ENCODE peak calls at places on chromosome 2, in ten cellular contexts. B, P, K, N, C, V, U, X, R and W are unnamed samples.

GRCh38 chr2:3778016-3778415 is 74.6 kb downstream of the DCDC2C start:
- DNase-seq in V (no peak), N (no peak), C (no peak), B (no peak), K (no peak), P (no peak), X (no peak), R (no peak), U (no peak), W (no peak)

GRCh38 chr2:164841719-164842623 is at the start of gene COBLL1:
- DNase-seq in P (peak), C (peak), X (peak), U (peak), K (peak), V (peak), R (peak), N (peak), B (peak), W (peak)

GRCh38 chr2:128930101-128930500 is 611.4 kb upstream of the HS6ST1 start:
- DNase-seq in U (no peak), N (no peak), B (no peak), R (no peak), C (no peak), P (no peak), V (no peak), K (no peak), X (no peak), W (no peak)

GRCh38 chr2:101330253-101330921 is 21.9 kb upstream of the RNF149 start:
- DNase-seq in B (no peak), K (peak), P (no peak), R (peak), C (no peak), X (no peak), N (peak), U (peak), V (no peak), W (peak)

GRCh38 chr2:241895732-241896641 is 26.5 kb downstream of the RTP5 start:
- DNase-seq in U (peak), C (no peak), K (peak), N (peak), B (no peak), V (no peak), X (peak), R (no peak), P (peak), W (no peak)

GRCh38 chr2:112547333-112547732 is 5.1 kb downstream of the POLR1B start:
- DNase-seq in X (no peak), K (no peak), V (no peak), P (peak), U (peak), R (no peak), B (peak), N (peak), C (no peak), W (no peak)

GRCh38 chr2:238498188-238498587 is 71.5 kb downstream of the ASB1 start:
- DNase-seq in B (no peak), N (no peak), K (peak), X (no peak), U (no peak), R (no peak), C (no peak), V (no peak), P (no peak), W (no peak)

GRCh38 chr2:86251840-86252266 is 52.6 kb downstream of the MRPL35 start:
- DNase-seq in X (no peak), N (peak), U (peak), B (no peak), V (no peak), C (no peak), R (no peak), P (no peak), K (no peak), W (no peak)

GRCh38 chr2:196925768-196926561 is 542 bp downstream of the PGAP1 start:
- DNase-seq in R (peak), P (peak), B (peak), U (peak), V (peak), X (peak), N (peak), C (no peak), K (peak), W (peak)

GRCh38 chr2:130391872-130392670 is 36.2 kb downstream of the PTPN18 start:
- DNase-seq in K (no peak), N (peak), X (peak), C (no peak), V (no peak), P (no peak), B (no peak), R (peak), U (peak), W (peak)

DNA sequence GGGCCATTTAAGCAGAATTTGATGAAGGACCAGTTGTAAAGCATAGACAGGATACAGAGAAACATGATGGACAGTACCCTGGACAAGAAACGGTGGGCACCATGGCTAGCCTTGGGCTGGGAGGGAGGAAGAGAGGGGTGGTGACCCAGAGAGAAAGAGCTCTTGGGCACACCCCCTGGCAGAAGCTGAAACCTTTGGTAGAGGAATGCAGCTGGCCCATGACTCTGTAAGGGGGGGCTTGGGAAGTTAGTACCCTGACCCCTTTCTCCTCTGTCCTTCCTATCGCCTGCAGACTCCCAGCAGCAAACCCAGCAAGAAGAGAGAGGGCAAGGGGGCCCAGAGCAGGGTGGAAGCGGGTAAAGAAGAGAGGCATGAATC is 32.6 kb downstream of the MRPL44 start:
- DNase-seq in K (no peak), U (no peak), X (no peak), P (no peak), B (no peak), C (no peak), R (no peak), N (no peak), V (no peak), W (no peak)
- TF ChIP-seq CTCF in K (no peak), U (no peak), X (no peak), P (no peak), B (no peak), C (no peak), R (no peak), N (no peak), V (no peak), W (no peak)

DNA sequence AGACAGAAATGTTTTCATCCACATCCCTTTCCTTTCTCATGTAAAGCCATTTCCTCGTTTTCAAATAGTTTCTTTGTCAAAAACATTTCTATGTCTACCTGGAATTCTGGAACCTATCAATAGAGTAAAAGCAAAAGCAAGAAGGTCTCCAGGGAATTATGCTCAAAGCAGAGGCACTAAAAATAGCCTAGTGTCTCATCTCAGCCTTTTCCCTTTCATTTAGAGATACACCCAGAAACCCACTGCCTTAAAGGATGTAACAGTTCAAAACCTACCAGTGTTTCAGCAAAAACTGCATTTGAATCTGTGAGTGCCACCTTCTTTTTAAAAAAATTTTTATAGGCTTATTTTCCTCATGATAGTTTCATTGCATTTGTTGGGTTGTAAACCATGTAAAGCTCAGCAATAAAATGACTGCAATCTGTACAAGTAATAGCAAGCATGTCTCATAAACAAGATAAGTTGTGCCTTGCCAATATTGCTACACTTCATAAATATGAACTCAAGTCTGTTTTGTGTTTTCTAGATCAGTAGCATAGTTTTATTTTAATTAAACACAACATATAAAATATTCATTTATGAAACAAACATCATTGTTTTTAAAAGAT is 927.3 kb upstream of the ACVR2A start:
- DNase-seq in X (no peak), P (no peak), B (no peak), R (no peak), V (no peak), N (no peak), C (no peak), K (no peak), U (no peak), W (no peak)
- TF ChIP-seq CTCF in X (no peak), P (no peak), B (no peak), R (no peak), V (no peak), N (no peak), C (no peak), K (no peak), U (no peak), W (no peak)

DNA sequence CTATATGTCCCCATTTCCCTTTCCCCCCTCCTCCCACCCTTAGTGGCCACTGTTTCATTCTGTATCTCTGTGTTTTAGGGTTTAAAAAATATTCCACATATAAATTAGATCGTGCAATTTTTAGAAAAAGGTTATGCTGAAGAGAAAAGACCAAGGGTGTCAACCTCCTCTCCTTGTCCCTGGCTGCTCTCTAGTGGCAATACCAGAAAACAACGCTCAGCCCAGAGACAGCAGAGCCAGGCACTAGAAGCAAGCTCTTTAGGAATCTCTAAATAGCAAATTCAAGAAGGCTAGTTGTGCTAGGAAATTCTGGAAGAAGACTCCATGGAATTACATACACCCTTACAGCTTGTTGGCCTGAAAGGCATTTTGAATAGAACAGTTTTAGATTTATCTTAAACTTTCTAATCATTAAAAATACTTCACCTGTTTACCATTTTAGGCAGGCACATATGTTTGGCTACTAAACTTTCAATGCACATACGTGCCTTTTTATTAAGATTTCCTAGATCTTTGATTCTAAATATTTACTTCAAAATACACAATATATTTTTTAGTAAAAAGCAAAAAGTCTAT is 35.1 kb upstream of the RASGRP3 start:
- DNase-seq in C (peak), V (peak), R (peak), B (peak), X (peak), K (no peak), U (peak), P (peak), N (peak), W (peak)
- TF ChIP-seq CTCF in C (peak), V (peak), R (peak), B (peak), X (peak), K (peak), U (peak), P (peak), N (peak), W (peak)

DNA sequence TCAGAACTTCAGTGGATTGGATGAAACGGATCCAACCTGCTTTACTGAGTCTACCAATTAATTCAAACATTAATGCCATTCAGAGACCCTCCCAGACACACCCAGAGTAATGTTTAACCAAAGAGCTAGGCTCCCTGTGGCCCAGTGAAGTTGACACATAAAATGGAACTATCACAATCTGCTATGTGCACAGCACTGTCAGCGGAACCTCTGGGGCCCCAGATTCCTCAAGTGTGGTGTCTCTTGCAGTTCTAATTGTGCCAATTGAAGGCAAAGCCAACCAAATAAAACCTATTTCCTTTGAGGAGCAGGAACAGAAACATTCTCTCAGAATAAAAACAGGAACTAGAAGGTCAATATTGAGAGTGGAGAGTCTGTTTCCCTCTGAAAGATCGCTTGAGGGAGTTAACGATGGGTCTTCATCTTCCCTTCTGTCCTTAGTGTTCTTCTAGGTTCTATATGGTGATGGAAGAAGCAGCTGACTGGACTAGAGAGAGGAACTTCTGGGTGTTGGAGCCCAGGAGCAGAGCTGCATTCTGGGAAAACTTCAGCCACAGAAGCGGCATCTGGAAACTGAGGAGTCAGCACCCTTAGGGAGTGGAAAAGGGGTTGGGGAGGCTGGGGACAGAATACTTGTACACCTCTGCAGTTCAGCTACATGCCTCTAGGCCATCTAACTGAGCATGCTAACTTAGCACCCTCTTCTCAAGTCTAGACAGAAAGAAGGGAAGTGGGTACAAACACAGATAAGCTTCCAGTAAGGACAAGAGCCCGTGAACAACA is 174.4 kb upstream of the FBXO11 start:
- DNase-seq in P (no peak), X (no peak), V (no peak), U (no peak), B (no peak), C (no peak), N (no peak), K (no peak), R (no peak), W (no peak)
- TF ChIP-seq CTCF in P (no peak), X (no peak), V (no peak), U (no peak), B (no peak), C (no peak), N (no peak), K (no peak), R (no peak), W (no peak)

DNA sequence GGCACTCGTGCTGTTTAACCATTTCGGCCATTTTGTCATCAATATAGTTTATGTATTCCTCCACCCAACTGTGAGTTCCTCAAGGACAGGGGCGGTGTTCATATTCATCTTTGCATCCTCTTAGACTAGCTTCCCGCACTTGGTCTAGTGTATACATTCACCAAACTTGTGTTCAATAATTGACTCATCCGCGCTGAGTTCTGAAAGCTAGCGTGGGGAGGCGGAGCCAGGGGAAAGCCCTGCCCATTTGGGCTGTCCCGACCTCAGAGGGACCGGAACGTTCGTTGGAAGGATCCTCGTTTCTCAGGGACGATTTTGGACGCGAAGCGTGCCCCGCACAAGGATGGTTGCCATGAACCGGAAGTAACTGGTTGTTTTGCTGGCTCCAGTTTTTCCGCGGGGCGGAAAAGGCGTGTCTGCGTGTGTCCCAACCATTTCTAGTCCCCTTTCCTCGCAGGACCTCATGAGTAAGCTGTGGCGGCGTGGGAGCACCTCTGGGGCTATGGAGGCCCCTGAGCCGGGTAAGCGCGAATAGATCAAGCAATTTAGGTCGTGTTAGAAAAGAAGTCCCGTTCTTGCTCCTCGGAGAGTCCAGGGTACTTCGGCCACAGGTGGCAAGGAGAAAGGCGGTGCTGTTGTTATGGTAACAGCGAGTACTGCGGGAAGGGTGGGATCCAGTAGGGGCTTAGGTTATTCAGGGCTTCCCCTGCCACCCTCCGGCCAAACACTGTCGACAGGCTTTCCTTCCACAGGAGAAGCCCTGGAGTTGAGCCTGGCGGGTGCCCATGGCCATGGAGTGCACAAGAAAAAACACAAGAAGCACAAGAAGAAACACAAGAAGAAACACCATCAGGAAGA is at the start of gene INO80B:
- DNase-seq in V (peak), X (peak), N (peak), B (peak), C (peak), U (peak), R (peak), P (peak), K (peak), W (peak)
- TF ChIP-seq CTCF in V (no peak), X (no peak), N (no peak), B (no peak), C (no peak), U (no peak), R (no peak), P (no peak), K (no peak), W (no peak)

GRCh38 chr2:160491922-160492371 is 1.7 kb downstream of the RBMS1 start:
- DNase-seq in N (peak), P (peak), V (no peak), K (no peak), X (no peak), U (peak), B (no peak), R (no peak), C (no peak), W (no peak)

GRCh38 chr2:160494243-160494642 is 636 bp upstream of the RBMS1 start:
- DNase-seq in B (no peak), U (peak), K (peak), N (peak), X (no peak), P (no peak), R (no peak), V (no peak), C (no peak), W (no peak)

GRCh38 chr2:160492401-160493226 is 993 bp downstream of the RBMS1 start:
- DNase-seq in V (no peak), B (no peak), P (no peak), C (peak), X (peak), U (peak), N (peak), K (peak), R (peak), W (peak)

GRCh38 chr2:160490760-160491367 is 2.7 kb downstream of the RBMS1 start:
- DNase-seq in R (no peak), U (no peak), B (no peak), V (no peak), C (no peak), K (no peak), X (no peak), P (peak), N (no peak), W (no peak)

DNA sequence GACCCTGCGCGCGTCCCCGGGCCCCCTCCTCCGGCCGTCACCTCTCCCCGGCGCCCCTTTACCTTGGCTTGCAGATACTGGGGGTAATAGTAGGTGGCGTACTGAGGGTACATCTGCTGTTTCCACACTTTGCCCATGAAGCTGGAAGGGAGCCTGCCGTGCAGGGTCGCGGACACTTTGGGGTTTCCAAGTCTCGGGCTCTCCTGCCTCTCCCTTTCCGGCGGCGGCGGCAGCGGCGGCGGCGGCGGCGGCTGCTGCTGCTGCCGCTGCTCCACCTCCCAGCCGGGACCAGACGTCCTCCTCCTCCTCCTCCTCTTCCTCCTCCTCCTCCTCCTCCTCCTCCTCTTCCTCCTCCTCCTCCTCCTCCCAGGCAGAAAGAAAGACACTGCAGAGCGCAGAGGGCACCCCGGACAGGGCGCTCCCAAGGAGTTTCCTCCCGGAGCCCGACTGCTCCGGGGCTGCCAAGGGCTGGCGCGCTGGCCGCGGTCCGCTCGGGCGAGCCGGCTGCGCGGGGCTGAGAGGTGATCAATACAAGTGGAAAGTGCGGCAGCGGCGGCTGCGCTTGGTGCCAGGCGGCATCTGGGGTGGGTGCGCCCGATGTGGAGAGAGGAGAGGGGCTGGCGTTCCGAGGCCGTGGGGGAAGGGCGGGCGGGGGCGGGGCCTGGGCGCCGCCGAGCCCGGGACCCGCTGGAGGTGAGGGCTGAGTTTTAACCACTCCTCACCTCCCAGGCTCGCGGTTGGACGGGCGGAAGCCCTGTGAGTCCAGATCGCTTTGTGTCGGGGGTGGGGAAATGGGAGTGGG is at the start of gene RBMS1:
- DNase-seq in B (peak), C (no peak), V (peak), N (peak), X (peak), R (peak), U (peak), P (peak), K (peak), W (peak)
- TF ChIP-seq CTCF in B (no peak), C (no peak), V (no peak), N (no peak), X (no peak), R (no peak), U (no peak), P (no peak), K (no peak), W (no peak)

GRCh38 chr2:12990523-12990922 is 273.8 kb downstream of the TRIB2 start:
- DNase-seq in P (no peak), N (peak), X (no peak), V (no peak), C (no peak), U (no peak), K (no peak), R (no peak), B (no peak), W (no peak)
- TF ChIP-seq CTCF in P (no peak), N (peak), X (peak), V (peak), C (peak), U (peak), K (peak), R (peak), B (no peak), W (peak)